ENCODE peak calls at places on chromosomes 6 and 20, in nine cellular contexts. R is GM20000; H is endothelial cell; V is left lung; Z is Calu3; O is tibial artery; Q is CD4-positive, alpha-beta T cell; M is thoracic aorta; E is esophagus squamous epithelium. K is an unnamed sample.

GRCh38 chr6:18528084-18528743 is 141.1 kb downstream of the RNF144B start:
- DNase-seq in O (no peak), M (no peak), Z (no peak), Q (no peak), V (no peak), H (no peak), R (no peak), E (no peak), K (peak)

GRCh38 chr6:107353773-107354382 is 105.5 kb downstream of the PDSS2 start:
- DNase-seq in M (no peak), R (no peak), H (no peak), O (no peak), Q (no peak), Z (no peak), V (no peak), E (no peak), K (no peak)

GRCh38 chr6:4743026-4743425 is 33.2 kb upstream of the CDYL start:
- DNase-seq in V (no peak), Q (no peak), Z (no peak), M (no peak), H (no peak), E (no peak), R (no peak), O (no peak), K (no peak)

GRCh38 chr20:53897884-53898557 is 172.4 kb downstream of the BCAS1 start:
- DNase-seq in Q (no peak), V (no peak), O (no peak), R (no peak), H (no peak), Z (no peak), E (no peak), M (no peak), K (peak)

GRCh38 chr6:75334266-75335040 is 49.9 kb upstream of the TMEM30A start:
- DNase-seq in V (no peak), O (no peak), R (no peak), H (peak), Z (no peak), E (no peak), Q (no peak), M (no peak), K (peak)

GRCh38 chr6:138682722-138683521 is 90.6 kb upstream of the CCDC28A start:
- DNase-seq in Z (peak), R (no peak), M (no peak), Q (no peak), V (no peak), E (no peak), O (no peak), H (no peak), K (peak)

GRCh38 chr6:42451595-42452170 is at the start of gene TRERF1:
- DNase-seq in Q (peak), R (peak), H (peak), O (peak), Z (peak), E (no peak), M (no peak), V (peak), K (peak)

GRCh38 chr6:62971976-62972658 is 239.2 kb upstream of the FKBP1C start:
- DNase-seq in R (no peak), O (no peak), M (no peak), H (no peak), Q (no peak), E (no peak), Z (no peak), V (no peak), K (no peak)

GRCh38 chr20:22880277-22880676 is 154.8 kb upstream of the SSTR4 start:
- DNase-seq in H (no peak), Z (no peak), O (no peak), Q (no peak), R (no peak), E (no peak), M (no peak), V (no peak), K (no peak)

GRCh38 chr6:15299430-15300131 is 53.7 kb downstream of the JARID2 start:
- DNase-seq in H (no peak), Z (no peak), O (peak), Q (no peak), M (no peak), R (peak), E (no peak), V (no peak), K (peak)

GRCh38 chr20:5119143-5119434 is 669 bp downstream of the PCNA start:
- DNase-seq in E (no peak), H (no peak), Z (no peak), R (no peak), M (no peak), Q (no peak), V (no peak), O (no peak), K (no peak)

GRCh38 chr6:46473866-46474265 is 17.4 kb downstream of the RCAN2 start:
- DNase-seq in M (no peak), Z (no peak), O (no peak), H (no peak), Q (no peak), E (no peak), R (no peak), V (no peak), K (peak)

GRCh38 chr20:46056970-46057855 is 28.2 kb downstream of the SLC12A5 start:
- DNase-seq in O (peak), V (peak), Z (no peak), E (no peak), H (peak), Q (no peak), M (no peak), R (peak), K (peak)

GRCh38 chr6:75855047-75855446 is 106.0 kb downstream of the MYO6 start:
- DNase-seq in Q (no peak), O (peak), H (peak), Z (peak), R (peak), E (no peak), V (no peak), M (no peak), K (peak)

GRCh38 chr20:14189794-14190402 is 147.5 kb downstream of the FLRT3 start:
- DNase-seq in M (no peak), R (no peak), H (no peak), Q (no peak), V (no peak), Z (peak), O (no peak), E (no peak), K (peak)

GRCh38 chr6:161917645-161918044 is 643.8 kb upstream of the AGPAT4 start:
- DNase-seq in V (no peak), E (no peak), O (no peak), Q (no peak), R (no peak), Z (no peak), H (no peak), M (no peak), K (no peak)

GRCh38 chr6:26743157-26743821 is 83.7 kb upstream of the ZNF322 start:
- DNase-seq in O (no peak), V (no peak), Q (no peak), R (no peak), Z (no peak), H (peak), E (no peak), M (no peak), K (peak)

GRCh38 chr6:164097557-164098398 is 683.3 kb downstream of the QKI start:
- DNase-seq in O (no peak), Q (no peak), Z (no peak), M (no peak), R (no peak), H (peak), V (no peak), E (no peak), K (peak)

GRCh38 chr20:34954905-34955231 is 738 bp downstream of the GSS start:
- DNase-seq in E (no peak), R (no peak), V (no peak), Q (no peak), O (no peak), H (peak), M (no peak), Z (peak), K (peak)

GRCh38 chr20:11235058-11235457 is 561.3 kb upstream of the JAG1 start:
- DNase-seq in Q (no peak), E (no peak), H (no peak), Z (no peak), R (no peak), O (no peak), V (no peak), M (no peak), K (peak)

GRCh38 chr6:14876778-14877613 is 368.9 kb upstream of the JARID2 start:
- DNase-seq in E (no peak), V (no peak), Q (peak), R (peak), H (no peak), M (no peak), O (no peak), Z (peak), K (peak)

GRCh38 chr20:19712737-19713260 is 45.3 kb upstream of the RIN2 start:
- DNase-seq in O (no peak), Q (no peak), R (no peak), H (no peak), Z (no peak), E (no peak), M (no peak), V (no peak), K (no peak)

GRCh38 chr6:49856282-49856681 is 10.1 kb downstream of the CRISP1 start:
- DNase-seq in V (no peak), Z (no peak), H (no peak), Q (no peak), E (no peak), R (no peak), O (no peak), M (no peak), K (no peak)

GRCh38 chr6:21597706-21598273 is 4.2 kb downstream of the SOX4 start:
- DNase-seq in O (no peak), M (no peak), Z (peak), H (no peak), V (no peak), E (no peak), R (peak), Q (no peak), K (peak)

GRCh38 chr6:43147289-43147688 is 23.8 kb upstream of the SRF start:
- DNase-seq in O (no peak), Z (no peak), E (no peak), Q (no peak), R (no peak), H (no peak), V (no peak), M (no peak), K (no peak)

GRCh38 chr6:41442800-41443501 is 103.2 kb upstream of the FOXP4 start:
- DNase-seq in E (no peak), V (no peak), O (peak), H (peak), Q (no peak), M (no peak), R (no peak), Z (peak), K (no peak)

GRCh38 chr6:159043986-159044385 is 805 bp downstream of the TAGAP start:
- DNase-seq in O (no peak), Q (no peak), E (no peak), M (no peak), R (no peak), Z (no peak), H (no peak), V (no peak), K (no peak)

GRCh38 chr6:159043236-159043635 is 1.6 kb downstream of the TAGAP start:
- DNase-seq in Q (no peak), Z (no peak), E (no peak), R (no peak), M (no peak), V (no peak), O (no peak), H (no peak), K (no peak)

GRCh38 chr6:159044899-159045727 is at the start of gene TAGAP:
- DNase-seq in V (peak), R (peak), E (no peak), M (no peak), Z (peak), H (no peak), Q (peak), O (peak), K (no peak)

GRCh38 chr6:159047896-159048685 is 3.3 kb upstream of the TAGAP start:
- DNase-seq in Q (no peak), R (no peak), H (no peak), E (no peak), V (no peak), M (no peak), Z (no peak), O (no peak), K (no peak)

DNA sequence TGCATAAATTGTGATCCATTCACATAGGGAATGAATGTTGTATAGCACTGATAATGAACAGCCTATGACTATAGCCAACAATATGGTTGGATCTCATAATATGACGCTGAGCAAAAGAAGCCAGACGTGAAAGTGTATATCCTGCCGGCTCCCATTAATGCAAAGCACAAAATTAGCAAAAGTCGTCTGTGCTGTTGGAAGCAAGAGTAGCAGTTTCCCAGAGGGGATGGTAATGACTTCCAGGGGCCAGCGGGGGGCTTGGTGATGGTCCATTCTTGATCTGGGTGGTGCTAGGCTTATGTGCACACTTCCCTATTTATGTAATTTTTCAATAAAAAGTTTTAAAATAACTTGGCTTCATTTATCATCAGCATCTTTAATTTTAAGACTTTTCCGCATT is 1.0 kb upstream of the TAGAP start:
- DNase-seq in M (no peak), Z (no peak), Q (no peak), E (no peak), O (no peak), V (no peak), H (no peak), R (no peak), K (no peak)
- TF ChIP-seq CTCF in M (no peak), Z (no peak), Q (no peak), E (no peak), O (no peak), V (no peak), H (no peak), R (no peak), K (no peak)

GRCh38 chr6:154510144-154510905 is at the start of gene CNKSR3:
- DNase-seq in E (no peak), H (peak), V (peak), Z (peak), Q (no peak), M (peak), O (peak), R (peak), K (peak)

GRCh38 chr6:154507209-154507898 is 3.1 kb downstream of the CNKSR3 start:
- DNase-seq in Z (no peak), O (no peak), Q (no peak), R (no peak), M (no peak), H (no peak), E (no peak), V (no peak), K (no peak)

GRCh38 chr6:154511735-154512097 is 1.2 kb upstream of the CNKSR3 start:
- DNase-seq in Z (no peak), V (no peak), E (no peak), Q (no peak), R (no peak), O (no peak), M (no peak), H (no peak), K (no peak)

GRCh38 chr6:154508573-154509375 is 1.7 kb downstream of the CNKSR3 start:
- DNase-seq in Q (no peak), V (no peak), M (no peak), O (no peak), H (no peak), E (no peak), Z (peak), R (no peak), K (no peak)

GRCh38 chr6:154509421-154510143 is 903 bp downstream of the CNKSR3 start:
- DNase-seq in V (peak), H (peak), R (peak), Z (peak), Q (no peak), M (no peak), O (peak), E (no peak), K (no peak)
- TF ChIP-seq CTCF in V (no peak), H (no peak), R (no peak), Z (no peak), Q (no peak), M (no peak), O (no peak), E (peak), K (peak)

GRCh38 chr6:52325695-52326471 is 36.1 kb upstream of the PAQR8 start:
- DNase-seq in M (no peak), V (no peak), R (no peak), H (no peak), E (no peak), Z (no peak), O (no peak), Q (no peak), K (no peak)
- TF ChIP-seq CTCF in M (no peak), V (no peak), R (no peak), H (no peak), E (no peak), Z (no peak), O (no peak), Q (no peak), K (no peak)

DNA sequence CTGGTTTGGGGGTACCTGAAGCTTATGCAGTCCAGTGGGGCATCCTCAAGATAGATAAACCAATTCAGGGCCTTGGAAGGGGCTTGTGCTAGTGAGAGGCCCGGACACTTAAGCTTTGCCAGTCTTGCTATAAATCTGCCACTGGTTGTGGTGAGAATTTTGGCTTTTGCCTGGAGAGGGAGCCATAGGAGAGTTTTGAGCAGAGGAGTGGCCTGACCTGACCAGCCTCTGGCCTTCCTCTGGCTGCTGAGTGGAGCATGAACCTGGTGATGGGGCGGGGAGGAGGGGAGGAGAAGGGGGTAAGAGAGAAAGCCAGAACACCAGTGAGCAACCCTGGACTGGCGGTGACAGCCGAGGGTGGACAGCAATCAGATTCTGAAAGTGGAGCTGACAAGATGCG is 7.1 kb downstream of the TMEM74B start:
- DNase-seq in Z (peak), E (no peak), Q (no peak), M (no peak), V (no peak), R (no peak), O (no peak), H (peak), K (no peak)
- TF ChIP-seq CTCF in Z (no peak), E (no peak), Q (no peak), M (no peak), V (no peak), R (no peak), O (no peak), H (no peak), K (peak)

DNA sequence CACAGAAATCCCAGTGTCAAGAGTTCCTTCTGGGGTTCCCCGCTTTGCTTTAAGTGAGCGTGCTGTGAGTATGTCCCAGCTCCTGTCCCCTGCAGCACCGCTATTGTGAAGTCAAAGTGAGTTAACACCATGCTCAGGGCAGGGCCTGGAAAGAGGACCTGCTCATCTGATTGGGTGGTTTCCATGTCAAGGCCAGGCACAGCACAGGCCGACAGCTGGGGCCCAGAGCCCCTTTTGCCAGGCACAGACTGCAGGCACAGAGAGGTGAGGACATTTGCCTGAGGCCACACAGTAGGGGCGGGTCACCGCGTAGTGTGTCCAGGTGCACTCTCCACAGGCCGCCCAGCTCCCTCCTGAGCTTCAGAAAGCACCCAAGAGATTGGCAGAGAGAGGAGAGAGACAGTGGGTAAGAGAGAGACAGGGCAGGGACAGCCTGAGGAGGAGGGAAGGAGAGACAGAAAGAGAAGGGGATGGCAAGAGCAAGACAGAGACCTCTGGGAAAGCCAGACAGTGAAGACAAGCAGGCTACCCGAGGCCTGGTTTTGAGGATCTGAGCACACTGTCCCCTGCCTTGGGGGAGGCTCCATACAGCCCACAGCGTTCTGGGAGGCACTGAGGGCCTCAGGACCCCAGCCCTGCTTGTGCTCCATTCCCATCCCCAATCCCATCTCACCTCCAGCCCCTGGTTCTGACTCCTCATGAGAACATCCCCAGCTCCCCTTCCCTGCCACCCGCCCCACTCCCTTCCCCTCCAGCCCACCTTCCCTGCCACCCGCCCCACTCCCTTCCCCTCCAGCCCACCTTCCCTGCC is 6.5 kb upstream of the BPIFB1 start:
- DNase-seq in Z (no peak), M (no peak), V (no peak), H (no peak), O (no peak), R (no peak), Q (no peak), E (no peak), K (no peak)
- TF ChIP-seq CTCF in Z (no peak), M (no peak), V (no peak), H (no peak), O (no peak), R (no peak), Q (no peak), E (no peak), K (no peak)

GRCh38 chr6:134691180-134691579 is 258.7 kb downstream of the ALDH8A1 start:
- DNase-seq in V (no peak), O (no peak), Z (no peak), H (no peak), R (no peak), Q (no peak), E (no peak), M (no peak), K (no peak)
- TF ChIP-seq CTCF in V (no peak), O (no peak), Z (no peak), H (no peak), R (no peak), Q (no peak), E (no peak), M (no peak), K (no peak)

K was measured in HFFc6.